ENCODE peak calls at places on chromosomes 6 and 20, in six cellular contexts. T is upper lobe of left lung, A is A549, L is HepG2, P is K562, H is GM12878. R is an unnamed sample. For H3K4me1, the result is how much of the 10 kb centered on the place peaks cover.

GRCh38 chr6:77038801-77039200 is 424.5 kb downstream of the HTR1B start:
- ATAC-seq in T (no peak), A (no peak), L (no peak), P (no peak), H (no peak), R (no peak)

GRCh38 chr6:106064766-106065165 is 21.4 kb upstream of the PRDM1 start:
- ATAC-seq in T (no peak), A (no peak), L (no peak), P (no peak), H (no peak), R (no peak)

GRCh38 chr6:12138936-12139335 is 126.8 kb downstream of the HIVEP1 start:
- ATAC-seq in T (no peak), A (no peak), L (no peak), P (no peak), H (no peak), R (no peak)

GRCh38 chr20:23058240-23058639 is 8.8 kb upstream of the THBD start:
- ATAC-seq in T (no peak), A (no peak), L (no peak), P (peak), H (no peak), R (no peak)

GRCh38 chr6:120903836-120904235 is 430.4 kb downstream of the TBC1D32 start:
- ATAC-seq in T (no peak), A (no peak), L (no peak), P (no peak), H (no peak), R (no peak)

GRCh38 chr6:86723131-86723530 is 214.2 kb upstream of the HTR1E start:
- ATAC-seq in T (no peak), A (no peak), L (no peak), P (no peak), H (no peak), R (no peak)

GRCh38 chr6:81003894-81004293 is 748.6 kb downstream of the TENT5A start:
- ATAC-seq in T (no peak), A (no peak), L (no peak), P (no peak), H (no peak), R (no peak)

GRCh38 chr6:18424201-18424600 is 37.1 kb downstream of the RNF144B start:
- ATAC-seq in T (peak), A (no peak), L (no peak), P (no peak), H (no peak), R (no peak)

GRCh38 chr20:51003776-51004175 is 19.1 kb downstream of the KCNG1 start:
- ATAC-seq in T (no peak), A (no peak), L (no peak), P (no peak), H (no peak), R (no peak)

GRCh38 chr20:5596401-5597193 is 153.6 kb upstream of the SHLD1 start:
- ATAC-seq in T (no peak), A (no peak), L (no peak), P (peak), H (peak), R (no peak)

GRCh38 chr6:126054802-126055201 is 68.5 kb downstream of the TRMT11 start:
- ATAC-seq in T (no peak), A (no peak), L (no peak), P (peak), H (no peak), R (no peak)

GRCh38 chr6:110353420-110353819 is 4.7 kb downstream of the METTL24 start:
- ATAC-seq in T (no peak), A (no peak), L (no peak), P (no peak), H (no peak), R (no peak)

DNA sequence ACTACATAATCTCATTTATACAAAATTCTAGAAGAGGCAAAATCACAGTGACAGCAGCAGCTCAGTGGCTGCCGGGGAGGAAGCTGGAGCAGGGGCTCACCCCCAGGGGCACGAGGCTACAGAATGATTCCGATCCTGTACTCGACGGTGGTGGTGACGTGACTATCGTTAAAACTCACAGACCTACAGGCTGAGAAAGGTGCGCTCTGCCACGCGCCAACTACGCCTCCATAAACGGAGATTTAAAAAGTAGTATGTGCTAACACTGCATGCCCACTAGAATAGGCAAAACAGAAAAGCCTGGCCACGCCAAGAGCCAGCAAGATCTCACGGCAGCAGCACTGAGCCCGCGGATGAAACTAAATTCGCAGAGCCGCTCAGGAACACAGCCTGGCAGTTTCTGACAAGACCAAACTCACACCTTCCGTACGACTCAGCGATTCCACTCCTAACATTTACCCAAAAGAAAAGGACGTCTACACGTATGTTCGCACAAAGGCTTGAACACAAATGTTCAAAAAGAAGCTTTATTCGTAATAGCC is 25.2 kb downstream of the TAF4 start:
- ATAC-seq in T (no peak), A (no peak), L (no peak), P (no peak), H (no peak), R (no peak)
- H3K4me1 ChIP-seq in T (under half), A (under half), L (under half), P (under half), H (under half), R (under half)

GRCh38 chr6:156720739-156721714 is 56.2 kb upstream of the ARID1B start:
- ATAC-seq in T (peak), A (no peak), L (peak), P (no peak), H (peak), R (no peak)

GRCh38 chr6:156719395-156719719 is 57.8 kb upstream of the ARID1B start:
- ATAC-seq in T (no peak), A (no peak), L (no peak), P (peak), H (no peak), R (no peak)

GRCh38 chr6:156719720-156720563 is 57.2 kb upstream of the ARID1B start:
- ATAC-seq in T (peak), A (peak), L (peak), P (peak), H (peak), R (peak)

GRCh38 chr6:156717542-156717941 is 59.6 kb upstream of the ARID1B start:
- ATAC-seq in T (no peak), A (no peak), L (no peak), P (no peak), H (no peak), R (no peak)

GRCh38 chr6:156718647-156719394 is 58.4 kb upstream of the ARID1B start:
- ATAC-seq in T (no peak), A (peak), L (no peak), P (peak), H (no peak), R (peak)
- TF ChIP-seq CTCF in T (no peak), A (no peak), L (no peak), P (no peak), H (no peak), R (no peak)

GRCh38 chr6:133101790-133102189 is 139.4 kb upstream of the EYA4 start:
- ATAC-seq in T (no peak), A (no peak), L (no peak), P (no peak), H (no peak), R (no peak)
- TF ChIP-seq EP300 in T (no peak), A (no peak), L (no peak), P (no peak), H (no peak), R (no peak)

GRCh38 chr20:32110727-32111126 is 1.2 kb downstream of the TM9SF4 start:
- ATAC-seq in T (no peak), A (no peak), L (no peak), P (no peak), H (no peak), R (no peak)

GRCh38 chr20:32111287-32111686 is 1.8 kb downstream of the TM9SF4 start:
- ATAC-seq in T (no peak), A (no peak), L (no peak), P (no peak), H (no peak), R (no peak)

GRCh38 chr20:32109392-32110172 is at the start of gene TM9SF4:
- ATAC-seq in T (peak), A (peak), L (peak), P (peak), H (peak), R (peak)

GRCh38 chr20:32108814-32109391 is 611 bp upstream of the TM9SF4 start:
- ATAC-seq in T (no peak), A (no peak), L (no peak), P (no peak), H (no peak), R (no peak)

GRCh38 chr20:32110173-32110704 is 725 bp downstream of the TM9SF4 start:
- ATAC-seq in T (no peak), A (no peak), L (no peak), P (no peak), H (peak), R (no peak)
- H3K4me1 ChIP-seq in T (under half), A (under half), L (half or more), P (under half), H (under half), R (under half)

DNA sequence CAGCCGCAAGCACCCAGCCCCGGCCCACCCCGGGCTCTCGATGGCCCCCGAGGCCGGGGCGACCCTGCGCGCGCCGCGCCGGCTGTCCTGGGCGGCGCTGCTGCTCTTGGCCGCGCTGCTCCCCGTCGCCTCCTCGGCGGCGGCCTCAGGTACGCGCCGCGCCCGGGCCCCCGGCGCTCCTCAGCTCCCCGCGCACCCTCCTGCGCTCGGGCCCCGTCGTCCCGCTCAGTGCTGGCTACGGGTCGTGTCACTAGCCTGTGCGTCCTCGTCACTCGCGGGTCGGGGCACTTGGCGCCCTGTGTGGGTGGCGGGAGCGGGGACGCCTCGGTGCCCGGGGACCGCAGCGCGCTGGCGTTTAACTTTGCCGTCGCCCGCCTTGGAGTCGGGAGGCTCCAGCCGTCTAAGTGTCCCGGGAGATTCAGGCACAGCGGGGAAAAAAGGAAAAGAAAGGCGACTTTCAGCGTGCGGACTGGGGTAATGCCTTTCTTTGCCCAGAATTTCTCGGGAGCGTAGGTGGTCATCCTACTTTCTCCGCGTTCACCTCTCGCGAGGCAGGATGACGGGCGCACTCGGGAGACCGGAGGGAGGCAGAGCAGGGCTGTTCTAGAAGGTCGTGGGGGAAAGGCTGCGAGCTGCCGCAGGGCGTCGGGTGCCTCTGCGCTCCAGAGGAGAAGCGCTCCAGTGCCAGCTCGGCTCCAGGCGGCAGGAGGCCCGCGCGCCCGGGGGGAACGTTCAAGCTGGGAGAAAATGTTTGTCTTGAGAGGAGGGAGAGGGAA is 545 bp downstream of the FNDC1 start:
- ATAC-seq in T (peak), A (peak), L (no peak), P (no peak), H (peak), R (peak)
- TF ChIP-seq CTCF in T (no peak), A (no peak), L (no peak), P (no peak), H (no peak), R (no peak)

DNA sequence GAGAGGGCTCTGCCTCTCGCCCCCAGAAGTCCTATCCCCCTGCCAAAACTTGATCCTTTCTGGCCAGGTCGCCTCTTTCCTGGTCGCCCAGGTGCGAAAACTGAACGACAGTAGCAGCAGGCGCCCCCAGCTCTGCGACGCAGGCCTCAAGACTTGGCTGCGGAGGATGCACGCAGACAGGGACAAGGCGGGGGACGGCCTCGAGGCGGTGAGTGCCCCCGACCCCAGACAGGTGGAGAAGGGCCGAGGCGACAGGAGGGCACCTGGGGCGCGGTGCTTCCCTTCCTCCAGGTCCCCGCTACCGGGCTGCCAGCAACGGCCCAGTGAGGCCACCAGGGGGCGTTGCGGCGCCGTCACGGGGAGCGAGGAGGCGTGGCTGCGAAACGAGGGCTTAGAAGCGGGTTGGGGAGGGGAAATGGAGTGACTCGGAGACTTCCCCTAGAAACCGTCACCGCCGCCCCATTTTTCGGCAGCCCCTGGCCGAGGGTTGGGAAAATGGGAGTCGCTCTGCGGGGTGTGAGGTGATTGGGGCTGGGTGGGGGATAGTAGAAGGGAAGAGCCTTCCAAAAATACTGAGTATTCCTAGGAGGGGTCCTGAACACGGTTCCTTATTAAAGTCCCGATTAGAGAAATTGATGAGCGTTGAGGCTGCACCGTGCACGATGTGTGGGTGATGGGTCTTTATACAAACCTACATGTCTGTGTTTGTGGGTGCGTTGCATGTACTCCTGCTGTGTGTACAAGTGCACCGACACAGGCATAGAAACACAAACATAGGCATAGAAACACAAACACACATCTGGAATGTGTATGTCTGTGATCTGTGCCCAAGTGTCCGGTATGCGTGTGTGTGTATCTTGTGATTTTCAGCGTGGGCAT is 44.6 kb downstream of the ARHGAP40 start:
- ATAC-seq in T (peak), A (peak), L (peak), P (peak), H (peak), R (peak)
- TF ChIP-seq EP300 in T (no peak), A (no peak), L (no peak), P (no peak), H (no peak), R (no peak)

GRCh38 chr6:6566766-6567165 is 21.8 kb upstream of the LY86 start:
- ATAC-seq in T (no peak), A (no peak), L (no peak), P (no peak), H (no peak), R (no peak)
- H3K4me1 ChIP-seq in T (under half), A (under half), L (under half), P (under half), H (under half), R (under half)

GRCh38 chr6:3431994-3432393 is 24.9 kb downstream of the SLC22A23 start:
- ATAC-seq in T (no peak), A (no peak), L (no peak), P (no peak), H (no peak), R (no peak)

GRCh38 chr6:3428247-3428646 is 28.6 kb downstream of the SLC22A23 start:
- ATAC-seq in T (no peak), A (no peak), L (no peak), P (no peak), H (no peak), R (no peak)

GRCh38 chr6:3428700-3429099 is 28.1 kb downstream of the SLC22A23 start:
- ATAC-seq in T (no peak), A (no peak), L (no peak), P (no peak), H (no peak), R (no peak)

GRCh38 chr6:3432416-3432815 is 24.4 kb downstream of the SLC22A23 start:
- ATAC-seq in T (no peak), A (no peak), L (no peak), P (no peak), H (no peak), R (no peak)

GRCh38 chr6:3433005-3433404 is 23.8 kb downstream of the SLC22A23 start:
- ATAC-seq in T (no peak), A (peak), L (no peak), P (no peak), H (peak), R (no peak)
- TF ChIP-seq CTCF in T (no peak), A (no peak), L (no peak), P (no peak), H (peak), R (no peak)

GRCh38 chr6:13924146-13924948 is 405 bp upstream of the RNF182 start:
- ATAC-seq in T (peak), A (peak), L (peak), P (peak), H (peak), R (peak)
- TF ChIP-seq EP300 in T (no peak), A (no peak), L (no peak), P (peak), H (no peak), R (no peak)

GRCh38 chr20:31569163-31570020 is 35.7 kb upstream of the ID1 start:
- ATAC-seq in T (peak), A (peak), L (peak), P (peak), H (peak), R (no peak)

GRCh38 chr20:31570735-31571617 is 34.1 kb upstream of the ID1 start:
- ATAC-seq in T (no peak), A (no peak), L (no peak), P (no peak), H (no peak), R (no peak)

GRCh38 chr20:31568773-31569162 is 36.3 kb upstream of the ID1 start:
- ATAC-seq in T (no peak), A (no peak), L (no peak), P (no peak), H (no peak), R (no peak)

GRCh38 chr20:31568041-31568731 is 36.9 kb upstream of the ID1 start:
- ATAC-seq in T (no peak), A (no peak), L (no peak), P (no peak), H (no peak), R (no peak)

GRCh38 chr20:31570021-31570463 is 35.0 kb upstream of the ID1 start:
- ATAC-seq in T (no peak), A (no peak), L (no peak), P (no peak), H (no peak), R (no peak)
- H3K4me1 ChIP-seq in T (under half), A (half or more), L (half or more), P (half or more), H (under half), R (under half)

R was measured in gastroesophageal sphincter.